ENCODE peak calls at places on chromosomes 5 and 9, in six cellular contexts. One of them, this sample, is unnamed.

GRCh38 chr5:158451983-158452710 is 593.2 kb upstream of the CLINT1 start:
- DNase-seq in psoas muscle: peak; percentile 76
- DNase-seq in gastrocnemius medialis: no peak
- DNase-seq in endothelial cell of umbilical vein: no peak
- DNase-seq in pancreas: no peak
- DNase-seq in left lung: no peak
- DNase-seq in this sample: no peak

GRCh38 chr9:85041737-85042136 is 372.2 kb downstream of the NTRK2 start:
- DNase-seq in psoas muscle: no peak
- DNase-seq in gastrocnemius medialis: no peak
- DNase-seq in endothelial cell of umbilical vein: no peak
- DNase-seq in pancreas: no peak
- DNase-seq in left lung: no peak
- DNase-seq in this sample: no peak

GRCh38 chr5:170235881-170236864 is 3.4 kb downstream of the C5orf58 start:
- DNase-seq in psoas muscle: no peak
- DNase-seq in gastrocnemius medialis: no peak
- DNase-seq in endothelial cell of umbilical vein: no peak
- DNase-seq in pancreas: no peak
- DNase-seq in left lung: no peak
- DNase-seq in this sample: no peak

GRCh38 chr9:127087411-127087810 is 35.0 kb downstream of the ANGPTL2 start:
- DNase-seq in psoas muscle: no peak
- DNase-seq in gastrocnemius medialis: no peak
- DNase-seq in endothelial cell of umbilical vein: no peak
- DNase-seq in pancreas: no peak
- DNase-seq in left lung: no peak
- DNase-seq in this sample: no peak

GRCh38 chr5:142984016-142984415 is 213.8 kb downstream of the ARHGAP26 start:
- DNase-seq in psoas muscle: no peak
- DNase-seq in gastrocnemius medialis: no peak
- DNase-seq in endothelial cell of umbilical vein: no peak
- DNase-seq in pancreas: no peak
- DNase-seq in left lung: no peak
- DNase-seq in this sample: no peak

GRCh38 chr5:146059349-146060220 is 45.8 kb downstream of the PLAC8L1 start:
- DNase-seq in psoas muscle: no peak
- DNase-seq in gastrocnemius medialis: no peak
- DNase-seq in endothelial cell of umbilical vein: no peak
- DNase-seq in pancreas: no peak
- DNase-seq in left lung: no peak
- DNase-seq in this sample: no peak

GRCh38 chr5:5418006-5418405 is 4.5 kb upstream of the ICE1 start:
- DNase-seq in psoas muscle: no peak
- DNase-seq in gastrocnemius medialis: no peak
- DNase-seq in endothelial cell of umbilical vein: no peak
- DNase-seq in pancreas: no peak
- DNase-seq in left lung: no peak
- DNase-seq in this sample: no peak

GRCh38 chr9:113886471-113886870 is 10.4 kb downstream of the ZNF618 start:
- DNase-seq in psoas muscle: no peak
- DNase-seq in gastrocnemius medialis: no peak
- DNase-seq in endothelial cell of umbilical vein: peak; percentile 11
- DNase-seq in pancreas: no peak
- DNase-seq in left lung: no peak
- DNase-seq in this sample: no peak

GRCh38 chr5:178428341-178429155 is 161.6 kb downstream of the COL23A1 start:
- DNase-seq in psoas muscle: peak; percentile 92
- DNase-seq in gastrocnemius medialis: peak; percentile 90
- DNase-seq in endothelial cell of umbilical vein: no peak
- DNase-seq in pancreas: peak; percentile 61
- DNase-seq in left lung: no peak
- DNase-seq in this sample: no peak

GRCh38 chr9:80117031-80117430 is 545.3 kb downstream of the TLE4 start:
- DNase-seq in psoas muscle: no peak
- DNase-seq in gastrocnemius medialis: no peak
- DNase-seq in endothelial cell of umbilical vein: no peak
- DNase-seq in pancreas: no peak
- DNase-seq in left lung: no peak
- DNase-seq in this sample: no peak

GRCh38 chr9:137680445-137681358 is 61.9 kb downstream of the EHMT1 start:
- DNase-seq in psoas muscle: no peak
- DNase-seq in gastrocnemius medialis: no peak
- DNase-seq in endothelial cell of umbilical vein: no peak
- DNase-seq in pancreas: no peak
- DNase-seq in left lung: no peak
- DNase-seq in this sample: no peak

GRCh38 chr9:128150594-128151342 is 1.5 kb downstream of the LCN2 start:
- DNase-seq in psoas muscle: peak; percentile 52
- DNase-seq in gastrocnemius medialis: no peak
- DNase-seq in endothelial cell of umbilical vein: no peak
- DNase-seq in pancreas: no peak
- DNase-seq in left lung: peak; percentile 82
- DNase-seq in this sample: no peak
- TF ChIP-seq CTCF in psoas muscle: no peak
- TF ChIP-seq CTCF in gastrocnemius medialis: no peak
- TF ChIP-seq CTCF in endothelial cell of umbilical vein: peak; percentile 38
- TF ChIP-seq CTCF in pancreas: no peak
- TF ChIP-seq CTCF in left lung: no peak
- TF ChIP-seq CTCF in this sample: peak; percentile 20

DNA sequence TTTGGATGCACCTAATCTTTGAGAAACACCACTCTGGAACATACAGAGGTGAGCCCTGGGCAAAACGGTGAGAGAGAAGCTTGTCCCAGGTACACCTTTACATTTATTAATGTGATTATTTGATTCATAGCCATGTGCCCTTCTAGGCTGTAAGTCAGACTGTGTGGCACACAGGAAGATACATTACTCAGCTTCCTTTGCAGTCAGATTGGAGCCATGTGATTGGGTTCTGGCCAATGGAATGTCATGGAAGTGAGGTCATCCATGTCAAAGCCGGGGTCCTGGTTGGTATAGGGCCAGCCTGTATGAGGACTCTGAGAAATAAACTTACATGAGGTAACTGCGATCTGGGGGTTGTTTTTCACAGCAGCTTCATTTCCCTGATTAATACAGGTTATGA is 106.8 kb upstream of the CD180 start:
- DNase-seq in psoas muscle: no peak
- DNase-seq in gastrocnemius medialis: no peak
- DNase-seq in endothelial cell of umbilical vein: peak; percentile 87
- DNase-seq in pancreas: no peak
- DNase-seq in left lung: no peak
- DNase-seq in this sample: no peak
- H3K4me1 ChIP-seq in psoas muscle: no peaks in the 10 kb centered on the region
- H3K4me1 ChIP-seq in gastrocnemius medialis: peaks cover 13% of the 10 kb centered on the region
- H3K4me1 ChIP-seq in endothelial cell of umbilical vein: peaks cover 64% of the 10 kb centered on the region
- H3K4me1 ChIP-seq in pancreas: no peaks in the 10 kb centered on the region
- H3K4me1 ChIP-seq in left lung: peaks cover 12% of the 10 kb centered on the region
- H3K4me1 ChIP-seq in this sample: peaks cover 25% of the 10 kb centered on the region

GRCh38 chr9:33374634-33375237 is 27.6 kb downstream of the AQP7 start:
- DNase-seq in psoas muscle: peak; percentile 66
- DNase-seq in gastrocnemius medialis: peak; percentile 53
- DNase-seq in endothelial cell of umbilical vein: peak; percentile 88
- DNase-seq in pancreas: peak; percentile 62
- DNase-seq in left lung: no peak
- DNase-seq in this sample: peak; percentile 73

GRCh38 chr9:33375841-33376321 is 26.5 kb downstream of the AQP7 start:
- DNase-seq in psoas muscle: peak; percentile 32
- DNase-seq in gastrocnemius medialis: no peak
- DNase-seq in endothelial cell of umbilical vein: no peak
- DNase-seq in pancreas: no peak
- DNase-seq in left lung: no peak
- DNase-seq in this sample: peak; percentile 33

GRCh38 chr9:33377089-33377715 is 25.2 kb downstream of the AQP7 start:
- DNase-seq in psoas muscle: peak; percentile 28
- DNase-seq in gastrocnemius medialis: no peak
- DNase-seq in endothelial cell of umbilical vein: no peak
- DNase-seq in pancreas: no peak
- DNase-seq in left lung: no peak
- DNase-seq in this sample: peak; percentile 19

GRCh38 chr9:33374190-33374589 is 28.2 kb downstream of the AQP7 start:
- DNase-seq in psoas muscle: no peak
- DNase-seq in gastrocnemius medialis: no peak
- DNase-seq in endothelial cell of umbilical vein: no peak
- DNase-seq in pancreas: no peak
- DNase-seq in left lung: no peak
- DNase-seq in this sample: peak; percentile 30

DNA sequence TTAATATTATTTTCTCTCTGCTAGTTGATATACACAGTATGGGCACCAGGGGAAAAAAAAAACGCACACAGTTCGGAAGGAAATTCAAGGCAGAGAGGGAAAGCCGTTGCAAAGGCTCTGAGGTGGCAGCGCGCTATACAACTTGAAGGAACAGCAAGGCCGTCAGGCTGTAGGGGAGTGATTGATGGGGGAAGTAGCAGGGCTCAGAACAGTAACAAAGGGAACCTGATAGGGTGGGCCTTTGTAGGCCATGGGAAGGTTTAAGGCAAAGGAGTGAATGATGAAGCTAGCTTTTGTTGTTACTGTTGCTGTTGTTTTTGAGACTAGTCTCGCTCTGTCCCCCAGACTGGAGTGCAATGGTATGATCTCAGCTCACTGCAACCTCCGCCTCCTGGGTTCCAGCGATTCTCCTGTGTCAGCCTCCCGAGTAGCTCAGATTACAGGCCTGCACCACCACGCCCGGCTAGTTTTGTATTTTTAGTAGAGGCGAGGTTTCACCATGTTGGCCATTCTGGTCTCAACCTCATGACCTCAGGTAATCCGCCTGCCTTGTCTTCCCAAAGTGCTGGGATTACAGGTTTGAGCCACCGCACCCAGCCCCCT is 27.0 kb downstream of the AQP7 start:
- DNase-seq in psoas muscle: peak; percentile 35
- DNase-seq in gastrocnemius medialis: no peak
- DNase-seq in endothelial cell of umbilical vein: no peak
- DNase-seq in pancreas: no peak
- DNase-seq in left lung: no peak
- DNase-seq in this sample: peak; percentile 56
- H3K4me3 ChIP-seq in psoas muscle: peak overlapping the region; percentile 22
- H3K4me3 ChIP-seq in gastrocnemius medialis: peak overlapping the region; percentile 26
- H3K4me3 ChIP-seq in endothelial cell of umbilical vein: no peak overlapping the region
- H3K4me3 ChIP-seq in pancreas: no peak overlapping the region
- H3K4me3 ChIP-seq in left lung: no peak overlapping the region
- H3K4me3 ChIP-seq in this sample: no peak overlapping the region

GRCh38 chr5:1285141-1285540 is 9.7 kb downstream of the TERT start:
- DNase-seq in psoas muscle: no peak
- DNase-seq in gastrocnemius medialis: no peak
- DNase-seq in endothelial cell of umbilical vein: no peak
- DNase-seq in pancreas: no peak
- DNase-seq in left lung: peak; percentile 61
- DNase-seq in this sample: peak; percentile 37

GRCh38 chr5:1282139-1282992 is 12.5 kb downstream of the TERT start:
- DNase-seq in psoas muscle: no peak
- DNase-seq in gastrocnemius medialis: no peak
- DNase-seq in endothelial cell of umbilical vein: no peak
- DNase-seq in pancreas: no peak
- DNase-seq in left lung: peak; percentile 54
- DNase-seq in this sample: peak; percentile 50

GRCh38 chr5:1288439-1289335 is 6.2 kb downstream of the TERT start:
- DNase-seq in psoas muscle: peak; percentile 30
- DNase-seq in gastrocnemius medialis: no peak
- DNase-seq in endothelial cell of umbilical vein: no peak
- DNase-seq in pancreas: no peak
- DNase-seq in left lung: peak; percentile 65
- DNase-seq in this sample: peak; percentile 49

GRCh38 chr5:1281038-1281882 is 13.6 kb downstream of the TERT start:
- DNase-seq in psoas muscle: no peak
- DNase-seq in gastrocnemius medialis: no peak
- DNase-seq in endothelial cell of umbilical vein: no peak
- DNase-seq in pancreas: no peak
- DNase-seq in left lung: peak; percentile 43
- DNase-seq in this sample: peak; percentile 30

DNA sequence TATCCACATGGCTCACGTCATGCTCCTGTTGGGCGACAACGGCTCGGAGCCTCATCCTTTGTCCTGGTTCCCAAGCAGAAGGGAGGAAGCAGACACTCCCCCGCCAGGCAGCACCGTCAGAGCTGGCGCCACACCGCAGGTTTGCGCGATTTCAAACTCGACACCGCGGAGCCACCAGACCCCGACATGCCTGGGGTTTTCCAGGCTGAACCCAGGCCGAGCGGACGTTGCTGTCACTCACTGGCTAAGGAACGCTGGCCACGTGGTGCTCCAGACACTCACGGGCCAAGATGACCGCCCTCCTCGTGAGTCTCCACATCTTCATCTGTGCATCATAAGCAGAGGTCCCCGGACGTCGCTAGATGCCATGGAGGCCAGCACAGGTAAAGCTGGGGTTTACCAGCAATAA is 9.0 kb downstream of the TERT start:
- DNase-seq in psoas muscle: no peak
- DNase-seq in gastrocnemius medialis: no peak
- DNase-seq in endothelial cell of umbilical vein: no peak
- DNase-seq in pancreas: no peak
- DNase-seq in left lung: peak; percentile 75
- DNase-seq in this sample: peak; percentile 55
- TF ChIP-seq CTCF in psoas muscle: no peak
- TF ChIP-seq CTCF in gastrocnemius medialis: no peak
- TF ChIP-seq CTCF in endothelial cell of umbilical vein: no peak
- TF ChIP-seq CTCF in pancreas: no peak
- TF ChIP-seq CTCF in left lung: no peak
- TF ChIP-seq CTCF in this sample: no peak

GRCh38 chr5:100854594-100854993 is 48.5 kb downstream of the ST8SIA4 start:
- DNase-seq in psoas muscle: no peak
- DNase-seq in gastrocnemius medialis: no peak
- DNase-seq in endothelial cell of umbilical vein: peak; percentile 84
- DNase-seq in pancreas: no peak
- DNase-seq in left lung: no peak
- DNase-seq in this sample: no peak
- H3K4me1 ChIP-seq in psoas muscle: no peaks in the 10 kb centered on the region
- H3K4me1 ChIP-seq in gastrocnemius medialis: no peaks in the 10 kb centered on the region
- H3K4me1 ChIP-seq in endothelial cell of umbilical vein: peaks cover 13% of the 10 kb centered on the region
- H3K4me1 ChIP-seq in pancreas: no peaks in the 10 kb centered on the region
- H3K4me1 ChIP-seq in left lung: no peaks in the 10 kb centered on the region
- H3K4me1 ChIP-seq in this sample: no peaks in the 10 kb centered on the region

DNA sequence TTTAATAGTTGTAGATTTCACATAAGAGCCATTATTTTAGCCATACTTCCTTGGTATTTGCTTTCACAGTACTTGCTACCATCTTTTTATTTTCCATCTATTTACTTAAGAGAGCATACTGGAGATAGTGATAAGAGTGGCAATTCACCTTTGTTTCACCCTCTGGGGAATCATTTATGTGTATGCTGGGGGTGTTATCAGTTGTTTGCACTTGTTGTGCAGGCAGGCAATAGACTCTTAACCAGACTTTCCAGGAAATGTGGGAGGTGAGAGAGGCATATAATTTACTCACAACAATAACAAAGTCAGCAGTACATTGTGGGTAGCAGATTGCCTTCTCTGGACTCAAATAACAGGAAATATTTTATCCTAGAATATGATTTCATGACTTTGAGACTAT is 1018.3 kb downstream of the CDH12 start:
- DNase-seq in psoas muscle: no peak
- DNase-seq in gastrocnemius medialis: no peak
- DNase-seq in endothelial cell of umbilical vein: peak; percentile 90
- DNase-seq in pancreas: no peak
- DNase-seq in left lung: no peak
- DNase-seq in this sample: no peak
- H3K4me3 ChIP-seq in psoas muscle: no peak overlapping the region
- H3K4me3 ChIP-seq in gastrocnemius medialis: no peak overlapping the region
- H3K4me3 ChIP-seq in endothelial cell of umbilical vein: no peak overlapping the region
- H3K4me3 ChIP-seq in pancreas: no peak overlapping the region
- H3K4me3 ChIP-seq in left lung: no peak overlapping the region
- H3K4me3 ChIP-seq in this sample: no peak overlapping the region

GRCh38 chr5:151058301-151058700 is 22.5 kb downstream of the TNIP1 start:
- DNase-seq in psoas muscle: peak; percentile 25
- DNase-seq in gastrocnemius medialis: no peak
- DNase-seq in endothelial cell of umbilical vein: no peak
- DNase-seq in pancreas: no peak
- DNase-seq in left lung: no peak
- DNase-seq in this sample: no peak
- TF ChIP-seq CTCF in psoas muscle: no peak
- TF ChIP-seq CTCF in gastrocnemius medialis: no peak
- TF ChIP-seq CTCF in endothelial cell of umbilical vein: peak; percentile 4
- TF ChIP-seq CTCF in pancreas: no peak
- TF ChIP-seq CTCF in left lung: no peak
- TF ChIP-seq CTCF in this sample: no peak